ENCODE peak calls at places on chromosomes 11 and 22, in five cellular contexts. G is HCT116, T is Panc1, Y is GM12878, U is transverse colon. S is an unnamed sample. For H3K36me3, the result is how much of the 10 kb centered on the place peaks cover.

GRCh38 chr11:12149672-12150225 is 39.4 kb downstream of the MICAL2 start:
- DNase-seq in G (no peak), T (no peak), Y (no peak), U (peak), S (no peak)

GRCh38 chr11:110249066-110249465 is 47.3 kb downstream of the RDX start:
- DNase-seq in T (no peak), Y (no peak), U (no peak), G (no peak), S (no peak)

GRCh38 chr11:33659370-33660139 is 41.1 kb downstream of the C11orf91 start:
- DNase-seq in U (no peak), T (no peak), G (no peak), Y (no peak), S (no peak)

GRCh38 chr11:105167244-105167643 is 27.7 kb upstream of the CARD18 start:
- DNase-seq in U (no peak), G (no peak), T (no peak), Y (no peak), S (no peak)

GRCh38 chr11:65491614-65492386 is 7.0 kb upstream of the MALAT1 start:
- DNase-seq in G (peak), U (peak), T (no peak), Y (no peak), S (peak)

GRCh38 chr11:35142481-35143207 is 3.7 kb downstream of the CD44 start:
- DNase-seq in Y (no peak), T (no peak), U (peak), G (no peak), S (no peak)

GRCh38 chr11:117395476-117395875 is 67.8 kb downstream of the CEP164 start:
- DNase-seq in T (no peak), U (no peak), G (no peak), Y (no peak), S (no peak)

GRCh38 chr11:45031912-45032519 is 81.3 kb upstream of the TP53I11 start:
- DNase-seq in Y (peak), T (no peak), G (no peak), U (peak), S (no peak)

GRCh38 chr22:19344420-19344819 is 52.9 kb upstream of the CLTCL1 start:
- DNase-seq in G (no peak), Y (no peak), T (no peak), U (no peak), S (no peak)
- H3K36me3 ChIP-seq in G (under half), Y (under half), T (under half), U (under half), S (under half)

GRCh38 chr11:66720223-66720898 is 8.7 kb downstream of the SPTBN2 start:
- DNase-seq in U (peak), G (peak), T (no peak), Y (no peak), S (peak)
- TF ChIP-seq CTCF in U (no peak), G (no peak), T (no peak), Y (no peak), S (no peak)

GRCh38 chr11:123062892-123063395 is 1.0 kb upstream of the HSPA8 start:
- DNase-seq in T (no peak), Y (no peak), U (no peak), G (no peak), S (no peak)
- TF ChIP-seq POLR2AphosphoS5 in T (peak), Y (peak), U (no peak), G (no peak), S (no peak)

GRCh38 chr22:19358195-19358594 is 66.7 kb upstream of the CLTCL1 start:
- DNase-seq in U (no peak), T (no peak), Y (no peak), G (no peak), S (no peak)
- H3K36me3 ChIP-seq in U (half or more), T (under half), Y (under half), G (under half), S (under half)

S was measured in prostate gland.